ENCODE peak calls at places on chromosomes 16 and 17, in ten cellular contexts. D is transverse colon, L is left ventricle myocardium inferior, W is heart left ventricle, E is BE2C, U is Calu3, R is GM12865, G is nephron progenitor cell, A is esophagus squamous epithelium, S is neural crest cell. Y is an unnamed sample.

GRCh38 chr16:59170065-59170712 is 436.1 kb upstream of the GOT2 start:
- DNase-seq in D (no peak), L (no peak), W (no peak), E (no peak), U (no peak), R (no peak), G (no peak), A (no peak), S (no peak), Y (no peak)

GRCh38 chr16:28320741-28321140 is 28.4 kb downstream of the SBK1 start:
- DNase-seq in D (no peak), L (no peak), W (no peak), E (no peak), U (no peak), R (no peak), G (no peak), A (no peak), S (no peak), Y (no peak)

GRCh38 chr17:4533522-4534502 is 21.4 kb downstream of the MYBBP1A start:
- DNase-seq in D (peak), L (peak), W (no peak), E (peak), U (no peak), R (no peak), G (no peak), A (no peak), S (peak), Y (no peak)

GRCh38 chr17:72386619-72387237 is 265.9 kb downstream of the SOX9 start:
- DNase-seq in D (no peak), L (no peak), W (no peak), E (peak), U (no peak), R (no peak), G (peak), A (no peak), S (no peak), Y (no peak)

GRCh38 chr16:675884-676564 is 553 bp downstream of the RHBDL1 start:
- DNase-seq in D (peak), L (no peak), W (no peak), E (no peak), U (no peak), R (no peak), G (no peak), A (no peak), S (no peak), Y (no peak)

GRCh38 chr17:9465216-9465921 is 110.3 kb downstream of the STX8 start:
- DNase-seq in D (no peak), L (no peak), W (no peak), E (no peak), U (no peak), R (no peak), G (no peak), A (no peak), S (no peak), Y (no peak)

GRCh38 chr16:84648595-84649510 is 542 bp downstream of the KLHL36 start:
- DNase-seq in D (peak), L (peak), W (peak), E (peak), U (peak), R (peak), G (peak), A (no peak), S (peak), Y (peak)

GRCh38 chr17:80220709-80221215 is 535 bp downstream of the SLC26A11 start:
- DNase-seq in D (peak), L (no peak), W (peak), E (no peak), U (no peak), R (no peak), G (peak), A (no peak), S (no peak), Y (no peak)

GRCh38 chr16:20918486-20919239 is 18.1 kb downstream of the LYRM1 start:
- DNase-seq in D (no peak), L (peak), W (peak), E (no peak), U (no peak), R (no peak), G (no peak), A (no peak), S (no peak), Y (no peak)

GRCh38 chr16:397135-397661 is at the start of gene NME4:
- DNase-seq in D (peak), L (no peak), W (no peak), E (peak), U (peak), R (peak), G (peak), A (no peak), S (peak), Y (peak)

GRCh38 chr17:61389670-61390478 is 9.8 kb upstream of the TBX2 start:
- DNase-seq in D (peak), L (no peak), W (peak), E (peak), U (peak), R (peak), G (peak), A (no peak), S (peak), Y (peak)

GRCh38 chr16:22630242-22630641 is 119.6 kb downstream of the NPIPB5 start:
- DNase-seq in D (no peak), L (no peak), W (no peak), E (no peak), U (no peak), R (no peak), G (no peak), A (no peak), S (no peak), Y (no peak)

GRCh38 chr17:76038050-76038449 is 10.9 kb upstream of the EVPL start:
- DNase-seq in D (no peak), L (no peak), W (no peak), E (no peak), U (no peak), R (no peak), G (no peak), A (no peak), S (no peak), Y (no peak)

GRCh38 chr17:12619444-12620199 is 46.1 kb upstream of the MYOCD start:
- DNase-seq in D (no peak), L (no peak), W (no peak), E (no peak), U (no peak), R (no peak), G (no peak), A (no peak), S (no peak), Y (no peak)

GRCh38 chr17:49371178-49371834 is 9.3 kb upstream of the ZNF652 start:
- DNase-seq in D (no peak), L (no peak), W (no peak), E (no peak), U (no peak), R (no peak), G (peak), A (no peak), S (no peak), Y (no peak)

GRCh38 chr17:79042421-79043190 is 18.6 kb downstream of the C1QTNF1 start:
- DNase-seq in D (peak), L (peak), W (peak), E (peak), U (peak), R (peak), G (peak), A (no peak), S (no peak), Y (peak)

DNA sequence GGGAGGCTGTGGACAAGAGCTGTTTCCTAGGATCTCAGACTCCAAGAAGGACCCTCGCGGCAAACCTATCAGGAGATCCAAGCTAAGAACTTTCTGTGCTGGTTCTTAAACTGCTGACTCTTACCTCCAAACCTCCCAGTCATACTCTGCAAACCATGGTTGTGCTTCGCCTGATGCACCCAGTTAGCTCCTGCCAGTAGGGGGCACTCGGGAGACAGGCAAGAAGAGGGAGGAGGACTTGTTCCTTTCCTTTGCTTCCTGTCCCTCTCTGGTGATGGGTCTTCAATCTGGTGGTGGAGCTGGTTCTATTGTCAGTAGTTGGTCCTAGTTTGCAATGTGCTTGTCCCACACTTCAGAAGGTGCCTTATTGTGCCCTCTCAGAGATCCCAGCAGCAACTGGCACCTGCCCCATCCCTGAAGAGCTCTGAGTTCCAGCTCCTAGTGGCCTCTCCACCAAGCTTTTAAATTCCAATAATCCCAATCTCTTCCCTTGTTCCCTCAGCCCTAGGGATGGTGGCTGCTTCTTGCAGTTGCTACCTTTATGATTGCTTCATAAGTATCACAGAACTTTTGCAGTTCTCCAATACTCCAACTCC is 113.5 kb upstream of the RPL38 start:
- DNase-seq in D (peak), L (no peak), W (no peak), E (peak), U (peak), R (peak), G (peak), A (no peak), S (peak), Y (peak)
- TF ChIP-seq CTCF in D (peak), L (peak), W (no peak), E (peak), U (peak), R (peak), G (peak), A (peak), S (peak), Y (peak)

GRCh38 chr17:69048634-69049033 is 12.1 kb downstream of the ABCA9 start:
- DNase-seq in D (no peak), L (no peak), W (no peak), E (no peak), U (no peak), R (no peak), G (no peak), A (no peak), S (no peak), Y (no peak)

GRCh38 chr17:69042308-69042707 is 18.4 kb downstream of the ABCA9 start:
- DNase-seq in D (no peak), L (no peak), W (no peak), E (no peak), U (no peak), R (no peak), G (no peak), A (no peak), S (no peak), Y (no peak)

GRCh38 chr17:69043098-69043497 is 17.6 kb downstream of the ABCA9 start:
- DNase-seq in D (no peak), L (no peak), W (no peak), E (no peak), U (no peak), R (no peak), G (no peak), A (no peak), S (no peak), Y (no peak)

GRCh38 chr17:69047368-69048263 is 13.1 kb downstream of the ABCA9 start:
- DNase-seq in D (peak), L (peak), W (peak), E (no peak), U (peak), R (no peak), G (peak), A (no peak), S (no peak), Y (no peak)

DNA sequence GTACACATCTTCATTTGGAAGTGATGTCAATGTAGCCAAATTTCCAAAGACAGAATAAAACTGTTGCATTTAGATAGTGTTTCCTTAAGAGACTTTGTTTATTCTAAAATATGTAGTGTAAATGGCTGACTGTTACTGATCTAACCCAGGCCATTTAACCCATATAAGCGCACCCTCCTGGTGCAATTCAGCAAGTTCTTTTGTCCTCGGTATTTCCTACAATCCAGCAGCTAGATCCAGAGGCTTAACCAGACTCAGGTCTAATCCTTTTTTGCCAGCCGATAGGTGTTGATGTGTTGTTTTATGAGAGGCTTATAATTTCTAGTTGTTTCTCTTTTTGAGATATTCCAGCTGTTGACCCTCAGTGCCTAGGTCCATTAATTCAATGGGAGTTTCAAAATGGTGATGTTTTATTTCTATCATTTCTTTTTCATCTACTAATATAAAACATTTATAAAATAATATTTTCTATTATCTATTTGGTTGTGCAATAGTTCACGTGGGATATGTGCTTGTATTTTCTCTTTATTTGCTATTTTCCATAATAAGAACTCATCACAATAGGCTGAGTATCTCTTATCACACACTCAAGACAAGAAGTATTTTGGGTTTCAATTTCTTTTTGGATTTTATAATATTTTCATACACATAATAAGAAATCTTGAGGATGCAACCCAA is 14.5 kb downstream of the ABCA9 start:
- DNase-seq in D (no peak), L (no peak), W (no peak), E (no peak), U (no peak), R (no peak), G (no peak), A (no peak), S (no peak), Y (no peak)
- TF ChIP-seq CTCF in D (no peak), L (no peak), W (no peak), E (no peak), U (no peak), R (no peak), G (no peak), A (no peak), S (no peak), Y (no peak)

DNA sequence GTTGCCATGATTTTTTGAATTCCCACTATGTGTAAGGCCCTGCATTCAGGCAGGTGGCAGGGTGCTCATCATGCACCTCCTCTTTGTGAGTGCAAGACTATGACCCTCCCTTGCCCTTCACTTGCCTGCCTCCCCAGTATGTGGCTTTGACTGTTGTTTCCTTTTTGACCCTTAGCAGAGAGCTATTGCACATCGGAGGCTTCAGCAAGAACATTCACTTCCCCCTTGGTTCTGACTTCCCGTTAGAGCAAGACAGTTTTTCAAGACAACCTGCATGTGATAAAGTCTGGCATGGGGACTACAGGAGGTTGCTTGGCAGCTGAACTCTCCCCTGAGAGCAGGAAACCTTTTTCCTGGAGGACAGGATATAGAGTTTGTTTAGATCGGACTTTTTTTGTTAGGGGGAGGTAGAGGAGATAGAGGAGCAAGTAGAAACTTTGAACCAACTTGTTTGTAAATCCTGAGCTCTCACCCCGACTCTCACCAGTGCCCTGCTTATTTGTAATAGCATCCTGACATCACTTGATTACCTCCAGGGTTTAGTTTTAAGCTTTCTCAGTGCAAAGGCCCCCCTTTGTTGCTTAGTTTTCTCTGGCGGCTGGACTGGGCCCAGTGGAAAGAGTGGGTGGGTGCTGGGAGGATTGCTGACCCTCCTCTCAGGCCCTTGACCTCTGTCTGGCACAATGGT is 34.3 kb downstream of the LIMD2 start:
- DNase-seq in D (no peak), L (no peak), W (peak), E (no peak), U (no peak), R (peak), G (no peak), A (no peak), S (no peak), Y (peak)
- TF ChIP-seq CTCF in D (no peak), L (no peak), W (no peak), E (no peak), U (no peak), R (no peak), G (no peak), A (no peak), S (no peak), Y (no peak)

DNA sequence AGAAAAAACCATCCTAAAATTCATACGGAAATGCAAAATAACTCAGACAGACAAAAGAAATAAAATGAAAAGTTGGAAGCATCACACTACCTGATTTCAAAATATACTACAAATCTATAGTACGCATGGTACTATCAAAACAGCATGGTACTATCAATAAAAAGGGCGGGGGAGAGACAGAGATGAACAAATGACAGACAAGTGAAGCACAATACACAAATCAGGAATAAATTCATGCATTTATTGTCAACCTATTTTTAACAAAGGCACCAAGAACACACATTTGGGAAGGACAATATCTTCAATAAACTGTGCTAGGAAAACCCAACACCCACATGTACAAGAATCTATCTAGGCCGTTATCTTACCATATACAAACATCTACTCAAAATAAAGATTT is 207.4 kb upstream of the WSB1 start:
- DNase-seq in D (no peak), L (no peak), W (no peak), E (no peak), U (no peak), R (no peak), G (no peak), A (no peak), S (no peak), Y (no peak)
- TF ChIP-seq CTCF in D (no peak), L (no peak), W (no peak), E (no peak), U (no peak), R (no peak), G (no peak), A (no peak), S (no peak), Y (no peak)

GRCh38 chr17:67801626-67802175 is 23.6 kb upstream of the BPTF start:
- DNase-seq in D (no peak), L (no peak), W (no peak), E (no peak), U (no peak), R (peak), G (no peak), A (no peak), S (no peak), Y (no peak)
- TF ChIP-seq CTCF in D (no peak), L (no peak), W (no peak), E (no peak), U (no peak), R (peak), G (no peak), A (no peak), S (no peak), Y (no peak)

DNA sequence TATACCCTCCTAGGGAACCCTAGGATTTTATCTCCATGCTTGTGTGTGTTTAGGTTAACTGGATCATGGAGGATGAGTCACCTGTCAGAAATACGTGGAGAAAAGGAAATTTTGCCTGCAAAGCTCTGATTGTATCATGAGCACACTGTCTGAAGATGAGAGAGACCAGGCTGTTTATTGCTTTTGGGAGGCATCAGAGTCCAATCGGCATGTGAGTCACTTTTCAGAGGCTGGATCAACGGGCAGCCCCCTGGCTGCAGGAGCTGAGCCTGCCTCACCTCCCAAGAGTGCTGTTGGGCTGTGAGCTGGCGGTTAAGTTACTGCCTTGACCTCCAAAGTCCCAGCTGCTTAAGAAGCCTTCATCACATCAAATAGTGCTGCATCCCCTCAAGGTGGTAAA is 41.5 kb upstream of the MED9 start:
- DNase-seq in D (no peak), L (no peak), W (no peak), E (peak), U (no peak), R (no peak), G (peak), A (no peak), S (no peak), Y (no peak)
- TF ChIP-seq CTCF in D (no peak), L (no peak), W (no peak), E (no peak), U (no peak), R (no peak), G (no peak), A (no peak), S (peak), Y (no peak)

GRCh38 chr17:3221850-3222249 is 14.4 kb downstream of the OR1A1 start:
- DNase-seq in D (no peak), L (no peak), W (no peak), E (no peak), U (no peak), R (no peak), G (no peak), A (no peak), S (no peak), Y (no peak)
- TF ChIP-seq CTCF in D (no peak), L (no peak), W (no peak), E (no peak), U (no peak), R (no peak), G (no peak), A (no peak), S (no peak), Y (no peak)

DNA sequence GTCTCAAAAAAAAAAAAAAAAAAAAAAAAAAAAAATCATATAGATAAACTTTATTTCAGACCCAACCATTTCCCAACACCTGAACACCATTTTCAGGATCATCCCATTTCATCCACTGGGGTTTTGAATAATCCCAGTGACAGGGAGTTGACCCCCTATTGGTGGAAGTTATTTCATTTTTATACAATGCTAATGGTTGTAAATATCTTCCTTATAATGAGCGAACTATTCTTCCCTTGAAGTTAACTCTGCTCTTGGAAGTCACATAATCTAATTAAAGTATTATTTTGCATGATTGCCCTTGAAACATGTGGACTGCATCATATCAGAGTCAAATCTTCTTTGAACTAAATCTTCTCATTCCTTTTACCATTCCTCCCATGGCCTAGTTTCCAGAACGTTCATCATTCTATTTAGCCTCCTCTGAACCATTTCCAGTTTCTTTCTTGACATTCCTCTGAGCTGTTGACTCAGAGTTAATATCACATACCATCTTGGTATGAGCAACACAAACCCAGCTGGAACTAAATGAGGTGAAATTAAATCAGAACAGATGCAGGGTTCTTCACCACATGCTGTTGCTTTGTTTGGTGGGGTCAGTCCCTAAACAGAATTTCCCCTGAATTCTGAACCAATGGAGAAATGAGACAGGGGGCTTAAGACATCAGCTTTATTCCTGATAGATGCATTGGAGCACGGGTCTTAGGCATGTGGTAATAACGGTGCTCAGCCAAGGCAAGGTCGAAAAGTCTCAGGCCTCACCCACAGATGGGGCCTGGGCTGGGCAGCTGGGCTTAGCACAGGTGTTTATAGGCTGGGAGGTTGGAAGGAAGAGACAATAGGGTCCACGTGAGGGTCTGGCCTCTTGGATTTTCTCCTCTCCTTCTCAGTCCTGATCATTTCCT is 8.9 kb downstream of the HSD17B2 start:
- DNase-seq in D (no peak), L (no peak), W (no peak), E (no peak), U (no peak), R (no peak), G (no peak), A (no peak), S (no peak), Y (no peak)
- TF ChIP-seq CTCF in D (no peak), L (no peak), W (no peak), E (no peak), U (no peak), R (no peak), G (no peak), A (no peak), S (no peak), Y (no peak)

GRCh38 chr16:67456383-67457140 is 24.4 kb downstream of the ATP6V0D1 start:
- DNase-seq in D (peak), L (peak), W (peak), E (peak), U (no peak), R (no peak), G (no peak), A (no peak), S (no peak), Y (peak)
- TF ChIP-seq CTCF in D (peak), L (peak), W (peak), E (peak), U (no peak), R (no peak), G (peak), A (peak), S (peak), Y (no peak)

Y was measured in GM10248.